ENCODE peak calls at places on chromosomes 11 and 22, in eight cellular contexts. Z is psoas muscle, D is stomach, H is neural crest cell, O is heart right ventricle, F is heart left ventricle, M is mesothelial cell of epicardium, T is epithelial cell of esophagus. Y is an unnamed sample.

GRCh38 chr11:70916321-70916720 is 336.1 kb downstream of the SHANK2 start:
- DNase-seq in T (no peak), H (no peak), Z (no peak), F (no peak), M (no peak), O (no peak), D (no peak), Y (no peak)

GRCh38 chr11:78023426-78023825 is 350 bp upstream of the KCTD14 start:
- DNase-seq in Z (no peak), F (no peak), O (no peak), H (no peak), D (no peak), M (no peak), T (no peak), Y (no peak)

GRCh38 chr11:132644511-132644910 is 887.8 kb downstream of the OPCML start:
- DNase-seq in T (no peak), O (no peak), M (no peak), Z (no peak), F (no peak), H (no peak), D (no peak), Y (no peak)

GRCh38 chr11:103234974-103235373 is 125.7 kb downstream of the DYNC2H1 start:
- DNase-seq in F (no peak), Z (no peak), T (peak; percentile 0), D (no peak), M (no peak), H (no peak), O (no peak), Y (peak; percentile 56)

GRCh38 chr11:2584434-2584811 is 115.4 kb downstream of the KCNQ1OT1 start:
- DNase-seq in T (no peak), O (no peak), F (no peak), M (no peak), D (no peak), Z (no peak), H (no peak), Y (no peak)

GRCh38 chr11:7968686-7969085 is 3.4 kb upstream of the NLRP10 start:
- DNase-seq in O (no peak), F (no peak), H (no peak), M (no peak), D (no peak), Z (no peak), T (no peak), Y (no peak)

GRCh38 chr11:79098096-79098495 is 342.7 kb downstream of the TENM4 start:
- DNase-seq in H (no peak), T (no peak), M (no peak), D (no peak), O (no peak), F (no peak), Z (no peak), Y (no peak)

GRCh38 chr11:118898400-118899295 is 15.0 kb downstream of the CXCR5 start:
- DNase-seq in T (no peak), M (no peak), D (no peak), Z (peak; percentile 58), H (no peak), O (no peak), F (no peak), Y (no peak)

GRCh38 chr11:46535688-46536087 is 58.1 kb downstream of the AMBRA1 start:
- DNase-seq in F (no peak), H (no peak), Z (no peak), T (no peak), D (no peak), M (no peak), O (no peak), Y (no peak)

GRCh38 chr11:46533396-46534110 is 60.3 kb downstream of the AMBRA1 start:
- DNase-seq in F (no peak), O (no peak), T (no peak), Z (no peak), D (no peak), M (no peak), H (no peak), Y (no peak)

GRCh38 chr11:46537851-46538295 is 56.0 kb downstream of the AMBRA1 start:
- DNase-seq in Z (peak; percentile 71), H (peak; percentile 63), F (peak; percentile 63), M (peak; percentile 27), T (peak; percentile 83), O (peak; percentile 33), D (peak; percentile 60), Y (peak; percentile 85)

GRCh38 chr11:46534713-46535112 is 59.1 kb downstream of the AMBRA1 start:
- DNase-seq in O (no peak), H (no peak), M (no peak), Z (no peak), F (no peak), D (no peak), T (no peak), Y (no peak)

GRCh38 chr11:46537121-46537520 is 56.7 kb downstream of the AMBRA1 start:
- DNase-seq in F (no peak), H (no peak), D (no peak), T (no peak), Z (no peak), M (no peak), O (no peak), Y (no peak)
- TF ChIP-seq CTCF in F (no peak), H (no peak), D (no peak), T (peak; percentile 13), Z (no peak), M (no peak), O (no peak), Y (peak; percentile 18)

GRCh38 chr11:82906931-82907330 is 5.4 kb downstream of the DDIAS start:
- DNase-seq in D (no peak), O (no peak), H (no peak), M (no peak), Z (no peak), F (no peak), T (no peak), Y (no peak)

GRCh38 chr11:82907376-82907775 is 5.8 kb downstream of the DDIAS start:
- DNase-seq in Z (no peak), T (no peak), F (no peak), D (no peak), O (no peak), H (no peak), M (no peak), Y (no peak)

GRCh38 chr11:82903843-82904586 is 2.5 kb downstream of the DDIAS start:
- DNase-seq in O (no peak), T (peak; percentile 74), M (no peak), H (no peak), D (no peak), F (no peak), Z (no peak), Y (no peak)

GRCh38 chr11:82908311-82908710 is 6.8 kb downstream of the DDIAS start:
- DNase-seq in O (no peak), F (no peak), T (no peak), D (no peak), M (no peak), H (no peak), Z (no peak), Y (no peak)

GRCh38 chr11:82906236-82906635 is 4.7 kb downstream of the DDIAS start:
- DNase-seq in F (no peak), D (no peak), O (no peak), T (peak; percentile 32), H (no peak), M (no peak), Z (no peak), Y (peak; percentile 54)
- TF ChIP-seq CTCF in F (peak; percentile 71), D (no peak), O (peak; percentile 56), T (peak; percentile 26), H (peak; percentile 85), M (peak; percentile 75), Z (peak; percentile 72), Y (peak; percentile 39)

GRCh38 chr22:19265779-19266178 is 25.7 kb downstream of the CLTCL1 start:
- DNase-seq in F (no peak), O (no peak), T (no peak), M (no peak), H (no peak), Z (no peak), D (no peak), Y (no peak)
- TF ChIP-seq CTCF in F (no peak), O (no peak), T (no peak), M (no peak), H (no peak), Z (no peak), D (no peak), Y (no peak)

GRCh38 chr11:44320289-44320973 is 10.5 kb upstream of the ALX4 start:
- DNase-seq in H (no peak), Z (no peak), O (no peak), T (no peak), D (no peak), M (no peak), F (no peak), Y (no peak)

GRCh38 chr11:44321059-44321458 is 11.1 kb upstream of the ALX4 start:
- DNase-seq in Z (no peak), D (no peak), H (no peak), T (no peak), O (no peak), M (no peak), F (no peak), Y (no peak)

GRCh38 chr11:44319170-44319551 is 9.2 kb upstream of the ALX4 start:
- DNase-seq in D (no peak), T (no peak), O (no peak), H (no peak), F (no peak), M (no peak), Z (no peak), Y (no peak)

GRCh38 chr11:44318369-44318768 is 8.4 kb upstream of the ALX4 start:
- DNase-seq in F (no peak), M (no peak), D (no peak), H (no peak), O (no peak), Z (no peak), T (no peak), Y (no peak)

GRCh38 chr11:44319552-44320288 is 9.8 kb upstream of the ALX4 start:
- DNase-seq in D (no peak), O (no peak), T (no peak), M (no peak), Z (no peak), H (no peak), F (no peak), Y (no peak)
- TF ChIP-seq CTCF in D (no peak), O (no peak), T (no peak), M (no peak), Z (no peak), H (no peak), F (no peak), Y (no peak)

GRCh38 chr11:117664897-117665296 is 132.1 kb downstream of the DSCAML1 start:
- DNase-seq in F (peak; percentile 30), D (no peak), Z (peak; percentile 26), T (no peak), H (peak; percentile 77), M (no peak), O (no peak), Y (no peak)
- TF ChIP-seq CTCF in F (no peak), D (no peak), Z (no peak), T (no peak), H (no peak), M (no peak), O (no peak), Y (no peak)

GRCh38 chr11:124837491-124837856 is 27.8 kb upstream of the ROBO3 start:
- DNase-seq in O (no peak), F (no peak), Z (no peak), T (peak; percentile 87), M (no peak), H (peak; percentile 16), D (no peak), Y (peak; percentile 93)
- TF ChIP-seq CTCF in O (no peak), F (no peak), Z (no peak), T (peak; percentile 71), M (no peak), H (no peak), D (no peak), Y (peak; percentile 79)

GRCh38 chr11:62805044-62805892 is at the start of gene NXF1:
- DNase-seq in T (peak; percentile 94), F (peak; percentile 95), D (peak; percentile 97), Z (peak; percentile 98), M (peak; percentile 97), O (peak; percentile 96), H (peak; percentile 99), Y (peak; percentile 96)
- TF ChIP-seq CTCF in T (peak; percentile 27), F (no peak), D (no peak), Z (no peak), M (peak; percentile 22), O (no peak), H (peak; percentile 49), Y (peak; percentile 9)

Y was measured in fibroblast of pulmonary artery.